ENCODE peak calls at places on chromosomes 16 and 17, in five cellular contexts. K is ecto neural progenitor cell; Z is islet precursor cell; I is stimulated activated CD4-positive, alpha-beta T cell treated with anti-CD3 and anti-CD28 coated beads, Interleukin-12 subunit alpha, Interleukin-12 subunit beta, amount 100 ng/mL, for 48 hours; O is body of pancreas. F is an unnamed sample.

GRCh38 chr16:88357306-88358032 is 25.3 kb upstream of the ZNF469 start:
- DNase-seq in K (no peak), Z (no peak), I (no peak), O (no peak), F (no peak)

GRCh38 chr16:11016993-11017392 is 72.6 kb downstream of the CLEC16A start:
- DNase-seq in K (no peak), Z (no peak), I (no peak), O (peak), F (peak)

GRCh38 chr17:76726766-76727718 is at the start of gene METTL23:
- DNase-seq in K (peak), Z (peak), I (peak), O (peak), F (peak)

GRCh38 chr16:3264137-3265036 is 8.0 kb upstream of the MEFV start:
- DNase-seq in K (peak), Z (peak), I (peak), O (peak), F (peak)

GRCh38 chr16:5504028-5504758 is 406.6 kb upstream of the EEF2KMT start:
- DNase-seq in K (no peak), Z (peak), I (no peak), O (no peak), F (peak)

GRCh38 chr17:59154335-59154720 is 658 bp downstream of the SKA2 start:
- DNase-seq in K (peak), Z (peak), I (peak), O (peak), F (no peak)

GRCh38 chr17:36575028-36575427 is 16.7 kb upstream of the DHRS11 start:
- DNase-seq in K (no peak), Z (no peak), I (no peak), O (no peak), F (no peak)

GRCh38 chr16:64711026-64711425 is 410.8 kb downstream of the CDH11 start:
- DNase-seq in K (no peak), Z (no peak), I (no peak), O (no peak), F (peak)

GRCh38 chr16:59067207-59067606 is 333.1 kb upstream of the GOT2 start:
- DNase-seq in K (no peak), Z (no peak), I (no peak), O (peak), F (no peak)

GRCh38 chr16:845349-845740 is 44.8 kb upstream of the GNG13 start:
- DNase-seq in K (no peak), Z (no peak), I (no peak), O (no peak), F (no peak)

GRCh38 chr16:57590654-57591085 is 37.8 kb upstream of the ADGRG1 start:
- DNase-seq in K (no peak), Z (peak), I (no peak), O (no peak), F (peak)

F was measured in astrocyte of the spinal cord.